ENCODE peak calls at places on chromosome 20, in four cellular contexts. Q is adrenal gland, U is tibial nerve, K is pancreas. P is an unnamed sample. For H3K9me3, the result is how much of the 10 kb centered on the place peaks cover.

GRCh38 chr20:25014816-25015215 is 22.3 kb upstream of the APMAP start:
- DNase-seq in Q (no peak), U (no peak), K (peak), P (no peak)

GRCh38 chr20:35279533-35280174 is 1.7 kb upstream of the MMP24OS start:
- DNase-seq in Q (no peak), U (no peak), K (no peak), P (no peak)

GRCh38 chr20:46666306-46666705 is 15.0 kb upstream of the SLC13A3 start:
- DNase-seq in Q (no peak), U (no peak), K (no peak), P (no peak)

GRCh38 chr20:1632228-1632577 is 12.4 kb upstream of the SIRPB1 start:
- DNase-seq in Q (no peak), U (no peak), K (no peak), P (no peak)

GRCh38 chr20:46011631-46012482 is 3.1 kb downstream of the MMP9 start:
- DNase-seq in Q (peak), U (no peak), K (no peak), P (peak)

GRCh38 chr20:16104783-16105182 is 468.5 kb downstream of the KIF16B start:
- DNase-seq in Q (no peak), U (no peak), K (no peak), P (no peak)

GRCh38 chr20:42340358-42340757 is 722.2 kb upstream of the CHD6 start:
- DNase-seq in Q (no peak), U (no peak), K (no peak), P (no peak)

GRCh38 chr20:62740286-62741141 is 31.9 kb downstream of the NTSR1 start:
- DNase-seq in Q (no peak), U (peak), K (no peak), P (peak)

GRCh38 chr20:3847419-3847940 is 846 bp downstream of the MAVS start:
- DNase-seq in Q (no peak), U (no peak), K (no peak), P (no peak)

GRCh38 chr20:24366605-24367004 is 102.8 kb upstream of the SYNDIG1 start:
- DNase-seq in Q (no peak), U (no peak), K (no peak), P (no peak)

GRCh38 chr20:51037499-51038110 is 14.7 kb upstream of the KCNG1 start:
- DNase-seq in Q (no peak), U (no peak), K (no peak), P (no peak)

GRCh38 chr20:4633780-4634179 is 87.9 kb upstream of the PRND start:
- DNase-seq in Q (no peak), U (no peak), K (no peak), P (no peak)

GRCh38 chr20:59825563-59825920 is 107.9 kb downstream of the SYCP2 start:
- DNase-seq in Q (no peak), U (no peak), K (no peak), P (no peak)

GRCh38 chr20:59725476-59726119 is 121.3 kb downstream of the PHACTR3 start:
- DNase-seq in Q (no peak), U (no peak), K (no peak), P (no peak)

GRCh38 chr20:47334022-47334551 is 22.4 kb downstream of the ZMYND8 start:
- DNase-seq in Q (no peak), U (no peak), K (no peak), P (no peak)

GRCh38 chr20:41149679-41150131 is 12.4 kb downstream of the PLCG1 start:
- DNase-seq in Q (no peak), U (no peak), K (no peak), P (no peak)

DNA sequence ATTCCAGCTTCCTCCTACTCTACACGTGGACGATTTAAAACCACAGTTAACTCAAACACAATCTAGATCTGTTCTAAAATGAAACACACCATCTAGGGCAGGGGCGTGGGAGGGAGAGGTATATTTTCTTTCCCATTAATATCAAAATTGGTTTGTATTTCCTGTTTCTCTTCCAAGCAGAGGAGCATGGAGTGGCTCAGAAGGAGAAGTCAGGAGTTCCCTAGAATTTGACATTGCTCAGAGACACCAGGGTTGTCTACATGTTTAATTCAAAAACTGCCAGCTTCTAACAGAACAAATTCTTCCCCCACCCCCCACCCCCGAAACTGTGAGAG is 2.3 kb downstream of the PREX1 start:
- DNase-seq in Q (no peak), U (no peak), K (no peak), P (no peak)
- H3K4me3 ChIP-seq in Q (no peak), U (no peak), K (no peak), P (peak)

DNA sequence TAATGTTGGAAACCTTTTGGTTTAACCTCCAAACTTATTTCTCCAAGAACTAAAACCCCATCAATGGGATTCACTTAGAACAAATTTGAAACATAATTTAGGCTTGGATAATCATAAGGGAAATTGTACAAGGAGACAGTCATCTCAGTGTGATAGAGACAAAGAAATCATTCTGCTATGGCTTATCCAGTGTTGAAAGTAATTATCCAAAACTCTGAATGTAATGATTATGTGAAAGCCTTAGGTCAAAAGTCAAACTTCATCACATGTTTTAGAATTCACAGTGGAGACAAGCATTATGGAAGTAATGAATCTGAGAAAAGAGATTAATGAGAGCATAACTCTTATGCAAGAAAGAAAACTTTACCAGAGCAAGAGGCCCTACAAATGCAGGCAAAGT is 20.0 kb downstream of the MC3R start:
- DNase-seq in Q (no peak), U (no peak), K (no peak), P (no peak)
- H3K9me3 ChIP-seq in Q (under half), U (under half), K (under half), P (under half)

GRCh38 chr20:37504404-37505096 is 16.5 kb upstream of the NNAT start:
- DNase-seq in Q (no peak), U (no peak), K (no peak), P (no peak)
- H3K4me3 ChIP-seq in Q (no peak), U (no peak), K (no peak), P (no peak)

DNA sequence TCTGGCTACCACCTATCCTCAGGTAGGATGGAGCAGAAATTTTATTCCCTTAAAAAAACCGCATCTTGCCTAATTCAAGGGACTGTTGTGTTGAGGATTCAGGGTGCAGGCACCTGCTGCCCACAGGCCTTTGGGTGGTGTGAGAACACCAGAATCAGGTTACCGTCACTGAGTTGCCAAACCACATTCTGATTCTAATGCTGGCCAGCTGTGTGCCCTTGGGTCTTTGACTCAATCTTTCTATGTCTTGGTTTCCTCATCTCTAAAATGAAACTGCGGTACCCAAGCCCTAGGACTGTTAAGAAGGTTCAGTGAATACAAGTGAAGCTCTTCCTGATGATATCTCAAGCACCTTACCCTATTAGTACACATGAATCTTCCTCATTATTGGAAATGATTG is 827.3 kb downstream of the DHX35 start:
- DNase-seq in Q (no peak), U (no peak), K (no peak), P (no peak)
- H3K9me3 ChIP-seq in Q (under half), U (under half), K (under half), P (under half)

DNA sequence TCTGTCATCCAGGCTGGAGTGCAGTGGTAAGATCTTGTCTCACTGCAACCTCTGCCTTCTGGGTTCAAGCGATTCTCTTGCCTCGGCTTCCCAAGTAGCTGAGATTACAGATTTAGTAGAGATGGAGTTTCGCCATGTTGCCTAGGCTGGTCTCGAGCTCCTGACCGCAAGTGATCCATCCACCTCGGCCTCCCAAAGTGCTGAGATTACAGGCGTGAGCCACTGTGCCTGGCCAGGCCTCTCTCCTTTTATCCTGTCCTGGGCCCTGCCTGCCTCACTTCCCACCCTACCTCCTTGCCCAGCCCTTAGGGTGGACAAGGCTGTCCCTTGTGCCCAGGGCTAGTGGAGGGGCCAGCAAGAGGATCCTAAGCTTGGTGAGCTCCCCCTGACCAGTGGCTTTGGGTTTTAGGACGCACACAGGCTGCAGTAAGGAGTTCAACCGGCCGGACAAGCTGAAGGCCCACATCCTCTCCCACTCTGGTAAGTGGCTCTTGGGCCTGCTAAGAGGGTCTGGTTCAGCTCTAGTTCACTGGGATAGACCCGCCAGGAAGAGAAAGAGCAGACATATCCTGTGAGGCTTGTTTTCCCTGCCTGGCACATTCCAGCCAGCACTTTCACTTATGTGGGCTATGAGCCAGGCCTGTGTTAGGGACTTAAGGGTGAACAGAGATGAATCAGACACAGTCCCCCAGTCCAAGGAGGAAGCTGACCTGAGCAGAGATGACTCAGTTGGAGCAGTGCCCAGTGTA is 21.9 kb upstream of the CHMP4B start:
- DNase-seq in Q (peak), U (peak), K (peak), P (peak)
- H3K4me3 ChIP-seq in Q (no peak), U (no peak), K (no peak), P (no peak)

GRCh38 chr20:49283176-49283702 is 5.4 kb upstream of the ZNFX1 start:
- DNase-seq in Q (no peak), U (no peak), K (no peak), P (no peak)

GRCh38 chr20:49284818-49285217 is 7.0 kb upstream of the ZNFX1 start:
- DNase-seq in Q (no peak), U (no peak), K (no peak), P (no peak)

GRCh38 chr20:49285813-49286494 is 8.1 kb upstream of the ZNFX1 start:
- DNase-seq in Q (no peak), U (no peak), K (no peak), P (no peak)

GRCh38 chr20:49283703-49284625 is 6.1 kb upstream of the ZNFX1 start:
- DNase-seq in Q (no peak), U (no peak), K (no peak), P (no peak)

DNA sequence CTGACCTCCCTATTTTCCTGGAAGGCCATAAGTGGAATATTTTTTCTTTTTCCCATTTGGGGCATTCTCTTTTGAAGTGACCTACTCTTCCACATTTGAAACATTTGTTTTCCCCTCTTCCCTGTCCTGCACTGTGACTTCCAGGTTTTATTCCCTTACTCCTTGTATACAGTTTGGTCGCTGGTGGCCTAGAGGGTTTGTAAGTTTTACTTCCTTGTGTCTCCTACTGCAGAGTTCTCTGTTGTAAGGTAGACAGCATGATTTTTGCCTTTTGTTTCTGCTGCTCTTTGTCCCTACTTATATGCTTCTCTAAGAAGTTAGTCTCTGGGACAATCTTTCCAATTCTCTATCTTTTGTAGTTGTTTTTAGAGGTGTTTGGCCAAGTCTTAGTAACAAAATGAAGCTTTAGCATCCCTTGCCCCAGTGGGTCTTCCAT is 7.4 kb upstream of the ZNFX1 start:
- DNase-seq in Q (no peak), U (no peak), K (no peak), P (no peak)
- H3K9me3 ChIP-seq in Q (under half), U (under half), K (under half), P (under half)

GRCh38 chr20:57163041-57163440 is 103.4 kb downstream of the BMP7 start:
- DNase-seq in Q (no peak), U (no peak), K (no peak), P (no peak)

GRCh38 chr20:57160985-57161384 is 105.5 kb downstream of the BMP7 start:
- DNase-seq in Q (no peak), U (no peak), K (no peak), P (no peak)

GRCh38 chr20:57159945-57160610 is 106.4 kb downstream of the BMP7 start:
- DNase-seq in Q (no peak), U (no peak), K (no peak), P (no peak)

GRCh38 chr20:57161478-57162194 is 104.8 kb downstream of the BMP7 start:
- DNase-seq in Q (no peak), U (no peak), K (no peak), P (no peak)

DNA sequence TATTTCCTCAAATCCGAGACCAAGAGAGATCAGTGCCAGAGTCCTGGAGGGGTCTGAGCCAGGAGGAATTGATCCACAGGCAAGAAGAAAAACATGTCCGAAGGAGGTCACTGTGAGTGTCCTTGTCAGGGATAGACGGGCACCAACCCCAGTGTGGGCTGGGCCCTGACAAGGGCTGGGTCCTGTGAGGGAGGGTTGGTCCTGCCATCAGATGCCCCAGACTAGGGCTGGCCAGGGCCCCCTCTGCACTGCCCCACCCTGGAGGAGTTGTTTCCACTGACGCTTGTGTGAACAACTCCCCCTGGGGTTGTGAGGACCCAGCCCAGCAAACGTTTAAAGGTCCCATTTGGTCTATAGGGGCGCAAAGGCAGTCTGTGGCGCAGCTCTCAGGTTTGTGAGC is 104.2 kb downstream of the BMP7 start:
- DNase-seq in Q (no peak), U (no peak), K (no peak), P (no peak)
- H3K4me3 ChIP-seq in Q (no peak), U (no peak), K (no peak), P (no peak)

DNA sequence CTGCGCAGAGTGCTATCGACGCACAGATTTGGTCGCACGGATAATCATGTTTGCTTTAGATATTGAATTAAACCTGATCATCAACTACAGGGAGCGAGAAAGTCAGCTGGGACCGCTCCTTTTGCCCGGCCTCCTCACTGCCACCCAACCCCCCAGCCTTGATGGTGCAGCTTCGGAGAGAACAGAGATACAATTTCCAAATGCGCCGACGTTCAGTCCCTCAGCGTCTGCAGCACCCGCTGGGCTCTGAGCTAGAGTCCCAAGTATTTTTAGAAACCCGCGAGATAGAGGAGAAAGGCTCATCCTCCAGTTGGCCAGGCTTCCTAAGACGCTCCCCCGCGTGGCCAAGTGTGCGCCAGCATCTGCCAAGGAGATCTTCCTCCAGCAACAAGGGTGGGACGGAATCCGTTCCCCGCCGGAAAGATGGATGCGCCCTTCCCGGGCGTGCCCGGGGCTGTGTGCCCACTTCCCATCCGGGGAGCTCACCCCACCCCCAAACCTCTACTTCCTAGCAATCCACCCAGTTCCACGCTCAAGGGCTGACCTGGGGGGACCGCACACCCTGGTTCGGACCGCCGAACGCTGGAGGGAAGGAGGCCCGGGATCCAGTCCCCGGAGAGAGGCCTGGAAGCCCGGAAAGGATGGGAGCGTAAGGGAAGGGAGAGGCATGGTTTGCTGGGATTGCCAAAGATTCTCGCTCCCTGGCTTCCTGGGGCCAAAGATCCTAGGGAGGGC is 4.1 kb downstream of the NKX2-2 start:
- DNase-seq in Q (no peak), U (no peak), K (no peak), P (no peak)
- H3K9me3 ChIP-seq in Q (under half), U (under half), K (under half), P (under half)

GRCh38 chr20:53943522-53944291 is 126.7 kb downstream of the BCAS1 start:
- DNase-seq in Q (no peak), U (no peak), K (no peak), P (no peak)

GRCh38 chr20:53941680-53942079 is 128.7 kb downstream of the BCAS1 start:
- DNase-seq in Q (no peak), U (no peak), K (no peak), P (no peak)

GRCh38 chr20:53940883-53941546 is 129.4 kb downstream of the BCAS1 start:
- DNase-seq in Q (no peak), U (peak), K (no peak), P (no peak)

GRCh38 chr20:53942973-53943372 is 127.4 kb downstream of the BCAS1 start:
- DNase-seq in Q (no peak), U (no peak), K (no peak), P (no peak)

GRCh38 chr20:53942121-53942816 is 128.1 kb downstream of the BCAS1 start:
- DNase-seq in Q (no peak), U (no peak), K (no peak), P (no peak)
- H3K4me3 ChIP-seq in Q (no peak), U (no peak), K (no peak), P (no peak)

GRCh38 chr20:49287555-49288249 is 9.8 kb upstream of the ZNFX1 start:
- DNase-seq in Q (no peak), U (no peak), K (no peak), P (no peak)

GRCh38 chr20:49290608-49291191 is 12.8 kb upstream of the ZNFX1 start:
- DNase-seq in Q (no peak), U (no peak), K (no peak), P (no peak)

GRCh38 chr20:49288784-49289696 is 11.2 kb upstream of the ZNFX1 start:
- DNase-seq in Q (no peak), U (no peak), K (no peak), P (peak)

GRCh38 chr20:49288250-49288751 is 10.4 kb upstream of the ZNFX1 start:
- DNase-seq in Q (no peak), U (no peak), K (no peak), P (no peak)

GRCh38 chr20:49286689-49287551 is 9.1 kb upstream of the ZNFX1 start:
- DNase-seq in Q (no peak), U (no peak), K (no peak), P (no peak)
- H3K9me3 ChIP-seq in Q (under half), U (under half), K (under half), P (under half)